ENCODE peak calls at places on chromosome 22, in ten cellular contexts. Q is lower leg skin; G is WTC11; U is left ventricle myocardium inferior; L is heart right ventricle; F is CD8-positive, alpha-beta T cell; O is CD4-positive, alpha-beta T cell; Y is stomach; R is kidney; H is pancreas. D is an unnamed sample.

GRCh38 chr22:35140879-35141745 is 75.2 kb downstream of the ISX start:
- DNase-seq in Q (no peak), G (peak), U (no peak), L (no peak), F (no peak), O (no peak), Y (no peak), R (no peak), H (no peak), D (peak)

GRCh38 chr22:20964090-20964798 is 2.8 kb upstream of the AIFM3 start:
- DNase-seq in Q (no peak), G (no peak), U (no peak), L (no peak), F (no peak), O (no peak), Y (no peak), R (no peak), H (no peak), D (no peak)

GRCh38 chr22:34508797-34509196 is 557.2 kb upstream of the ISX start:
- DNase-seq in Q (no peak), G (no peak), U (no peak), L (no peak), F (no peak), O (no peak), Y (no peak), R (no peak), H (no peak), D (no peak)

GRCh38 chr22:36737776-36738175 is 34.2 kb upstream of the CACNG2 start:
- DNase-seq in Q (peak), G (no peak), U (peak), L (peak), F (no peak), O (no peak), Y (peak), R (no peak), H (no peak), D (no peak)

GRCh38 chr22:17284917-17285316 is 65.7 kb upstream of the ADA2 start:
- DNase-seq in Q (no peak), G (no peak), U (no peak), L (peak), F (no peak), O (no peak), Y (no peak), R (peak), H (no peak), D (no peak)

GRCh38 chr22:40406063-40406890 is 35.9 kb downstream of the SGSM3 start:
- DNase-seq in Q (no peak), G (no peak), U (no peak), L (no peak), F (no peak), O (no peak), Y (no peak), R (no peak), H (no peak), D (no peak)

GRCh38 chr22:40911772-40912171 is 39.4 kb upstream of the RBX1 start:
- DNase-seq in Q (no peak), G (no peak), U (no peak), L (no peak), F (no peak), O (no peak), Y (no peak), R (no peak), H (no peak), D (no peak)

GRCh38 chr22:36197065-36197440 is 4.6 kb downstream of the APOL4 start:
- DNase-seq in Q (no peak), G (peak), U (peak), L (peak), F (no peak), O (no peak), Y (no peak), R (no peak), H (no peak), D (no peak)

GRCh38 chr22:29994941-29995340 is 85.3 kb upstream of the HORMAD2 start:
- DNase-seq in Q (no peak), G (no peak), U (no peak), L (no peak), F (no peak), O (no peak), Y (no peak), R (no peak), H (no peak), D (no peak)

GRCh38 chr22:37535159-37535558 is 15.9 kb upstream of the CARD10 start:
- DNase-seq in Q (no peak), G (no peak), U (no peak), L (no peak), F (no peak), O (no peak), Y (no peak), R (peak), H (no peak), D (no peak)

GRCh38 chr22:24485170-24485569 is 10.0 kb upstream of the UPB1 start:
- DNase-seq in Q (no peak), G (no peak), U (no peak), L (no peak), F (no peak), O (no peak), Y (no peak), R (no peak), H (no peak), D (no peak)

GRCh38 chr22:40323681-40324083 is 22.6 kb upstream of the ADSL start:
- DNase-seq in Q (no peak), G (no peak), U (no peak), L (no peak), F (no peak), O (peak), Y (no peak), R (no peak), H (no peak), D (no peak)

GRCh38 chr22:36147196-36147788 is 13.3 kb downstream of the APOL3 start:
- DNase-seq in Q (no peak), G (no peak), U (no peak), L (no peak), F (no peak), O (no peak), Y (no peak), R (no peak), H (no peak), D (no peak)

GRCh38 chr22:27663812-27664211 is 137.7 kb downstream of the MN1 start:
- DNase-seq in Q (no peak), G (no peak), U (no peak), L (no peak), F (no peak), O (no peak), Y (no peak), R (no peak), H (no peak), D (no peak)

GRCh38 chr22:40310081-40310770 is 36.1 kb upstream of the ADSL start:
- DNase-seq in Q (no peak), G (no peak), U (no peak), L (no peak), F (no peak), O (no peak), Y (no peak), R (no peak), H (no peak), D (no peak)

GRCh38 chr22:19448739-19449421 is 1.4 kb upstream of the C22orf39 start:
- DNase-seq in Q (no peak), G (no peak), U (no peak), L (no peak), F (no peak), O (no peak), Y (no peak), R (no peak), H (no peak), D (peak)

GRCh38 chr22:35150163-35151107 is 84.5 kb downstream of the ISX start:
- DNase-seq in Q (peak), G (peak), U (peak), L (peak), F (peak), O (peak), Y (peak), R (no peak), H (peak), D (peak)

GRCh38 chr22:47300698-47301405 is 538.4 kb downstream of the TBC1D22A start:
- DNase-seq in Q (no peak), G (no peak), U (no peak), L (no peak), F (no peak), O (no peak), Y (peak), R (no peak), H (no peak), D (no peak)

GRCh38 chr22:31150615-31151014 is 9.4 kb upstream of the RNF185 start:
- DNase-seq in Q (no peak), G (no peak), U (no peak), L (no peak), F (no peak), O (no peak), Y (no peak), R (no peak), H (no peak), D (no peak)

GRCh38 chr22:31153357-31153756 is 6.6 kb upstream of the RNF185 start:
- DNase-seq in Q (no peak), G (no peak), U (no peak), L (no peak), F (no peak), O (no peak), Y (no peak), R (no peak), H (no peak), D (no peak)

GRCh38 chr22:31155425-31155824 is 4.6 kb upstream of the RNF185 start:
- DNase-seq in Q (no peak), G (no peak), U (no peak), L (no peak), F (no peak), O (no peak), Y (no peak), R (no peak), H (no peak), D (no peak)

GRCh38 chr22:31151872-31152271 is 8.1 kb upstream of the RNF185 start:
- DNase-seq in Q (no peak), G (no peak), U (no peak), L (no peak), F (no peak), O (no peak), Y (no peak), R (no peak), H (no peak), D (no peak)

GRCh38 chr22:31154975-31155374 is 5.0 kb upstream of the RNF185 start:
- DNase-seq in Q (no peak), G (no peak), U (no peak), L (no peak), F (no peak), O (no peak), Y (no peak), R (no peak), H (no peak), D (no peak)
- TF ChIP-seq CTCF in Q (no peak), G (no peak), U (no peak), L (no peak), F (no peak), O (no peak), Y (no peak), R (no peak), H (no peak), D (no peak)

DNA sequence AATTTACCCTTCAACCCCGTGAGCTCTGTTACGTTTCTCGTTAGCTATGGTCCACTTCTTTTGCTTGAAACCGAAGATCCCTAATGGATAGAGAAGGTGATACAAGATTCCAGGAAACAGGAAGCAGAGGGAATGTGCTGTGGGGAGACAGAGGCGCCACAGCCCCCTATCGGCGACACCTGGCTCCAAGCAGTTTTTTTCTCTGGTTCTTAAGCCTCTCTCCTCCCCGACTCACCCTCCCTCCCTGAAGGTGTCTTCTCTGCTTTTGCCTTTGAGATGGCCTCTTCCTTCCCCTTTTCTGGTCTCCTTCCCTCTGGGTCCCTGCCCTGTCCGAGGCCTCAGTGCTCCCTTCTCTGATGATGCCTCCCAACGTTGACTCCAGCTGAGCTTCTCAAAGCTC is 14.2 kb upstream of the APOBEC3A start:
- DNase-seq in Q (no peak), G (no peak), U (no peak), L (no peak), F (no peak), O (no peak), Y (peak), R (peak), H (no peak), D (no peak)
- TF ChIP-seq CTCF in Q (no peak), G (no peak), U (no peak), L (no peak), F (no peak), O (no peak), Y (no peak), R (no peak), H (no peak), D (no peak)

DNA sequence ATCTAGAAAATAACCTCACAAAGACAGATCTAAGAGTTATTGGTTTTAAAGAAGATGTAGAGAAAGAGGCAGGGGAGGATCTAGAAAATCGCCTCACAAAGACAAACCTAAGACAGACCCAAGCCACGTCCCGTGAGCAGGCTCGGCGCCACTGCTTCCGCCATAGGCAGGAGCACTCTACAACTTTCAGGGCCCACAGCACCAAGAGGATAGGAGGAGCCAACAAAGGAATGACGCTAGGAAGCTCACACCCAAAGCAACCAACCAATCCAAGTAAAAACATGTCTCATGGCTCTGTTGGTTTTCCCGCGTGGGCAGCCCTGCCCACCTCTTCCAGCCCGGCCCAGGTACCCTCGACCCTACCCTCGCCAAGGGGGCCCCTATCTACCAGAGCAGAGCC is 4167.4 kb upstream of the OR11H1 start:
- DNase-seq in Q (no peak), G (no peak), U (no peak), L (no peak), F (no peak), O (no peak), Y (no peak), R (no peak), H (no peak), D (no peak)
- TF ChIP-seq CTCF in Q (no peak), G (no peak), U (no peak), L (no peak), F (no peak), O (no peak), Y (no peak), R (no peak), H (no peak), D (no peak)

DNA sequence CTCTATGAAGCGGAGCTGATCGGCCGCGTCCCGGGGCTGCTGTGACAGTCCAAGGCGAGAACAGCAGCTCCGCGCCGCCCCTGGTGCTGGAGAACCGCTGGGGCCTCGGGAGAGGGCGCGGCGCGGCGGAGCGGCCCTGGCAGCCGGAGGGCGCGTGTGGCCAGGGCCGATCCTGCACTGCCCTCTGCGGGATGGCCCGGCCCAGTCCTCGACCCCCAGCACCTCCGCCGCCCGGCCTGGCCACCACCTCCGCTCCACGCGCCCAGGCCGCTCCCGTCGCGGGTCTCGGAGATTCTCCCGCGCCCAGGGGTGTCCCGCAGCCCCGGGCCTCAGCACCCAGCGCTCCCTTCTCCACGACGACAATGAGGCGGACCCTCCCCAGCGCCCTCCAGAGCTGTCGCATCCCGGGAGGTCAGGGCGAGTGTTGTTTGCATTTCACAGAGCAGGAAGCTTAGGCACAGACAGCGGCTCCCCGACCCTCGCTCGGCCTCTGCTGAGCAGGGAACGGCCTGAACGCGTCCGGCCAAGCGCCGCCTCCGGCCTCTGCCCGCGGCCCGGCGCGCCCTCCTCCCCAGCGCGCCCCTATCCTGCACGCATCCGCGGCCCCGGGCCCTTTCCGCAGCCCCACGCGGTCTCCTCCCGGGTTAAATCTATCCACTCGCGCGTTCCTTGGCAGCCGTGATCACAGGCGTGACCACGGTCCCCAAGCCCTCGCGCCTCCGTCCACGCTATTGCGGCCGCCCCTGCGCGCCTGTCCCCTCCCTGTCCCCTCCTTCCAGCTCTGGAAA is 109.7 kb downstream of the WNT7B start:
- DNase-seq in Q (no peak), G (peak), U (no peak), L (no peak), F (no peak), O (no peak), Y (peak), R (peak), H (no peak), D (peak)
- TF ChIP-seq CTCF in Q (no peak), G (no peak), U (peak), L (no peak), F (no peak), O (no peak), Y (no peak), R (peak), H (no peak), D (peak)

GRCh38 chr22:23403152-23403719 is 176.9 kb downstream of the IGLL1 start:
- DNase-seq in Q (no peak), G (no peak), U (no peak), L (no peak), F (no peak), O (no peak), Y (no peak), R (peak), H (no peak), D (no peak)

GRCh38 chr22:23401111-23401909 is 178.8 kb downstream of the IGLL1 start:
- DNase-seq in Q (no peak), G (peak), U (no peak), L (no peak), F (no peak), O (no peak), Y (no peak), R (peak), H (no peak), D (no peak)

GRCh38 chr22:23400286-23400981 is 179.7 kb downstream of the IGLL1 start:
- DNase-seq in Q (no peak), G (peak), U (no peak), L (no peak), F (no peak), O (no peak), Y (no peak), R (peak), H (no peak), D (no peak)

GRCh38 chr22:23402275-23403151 is 177.6 kb downstream of the IGLL1 start:
- DNase-seq in Q (no peak), G (peak), U (no peak), L (peak), F (peak), O (peak), Y (peak), R (peak), H (peak), D (peak)

DNA sequence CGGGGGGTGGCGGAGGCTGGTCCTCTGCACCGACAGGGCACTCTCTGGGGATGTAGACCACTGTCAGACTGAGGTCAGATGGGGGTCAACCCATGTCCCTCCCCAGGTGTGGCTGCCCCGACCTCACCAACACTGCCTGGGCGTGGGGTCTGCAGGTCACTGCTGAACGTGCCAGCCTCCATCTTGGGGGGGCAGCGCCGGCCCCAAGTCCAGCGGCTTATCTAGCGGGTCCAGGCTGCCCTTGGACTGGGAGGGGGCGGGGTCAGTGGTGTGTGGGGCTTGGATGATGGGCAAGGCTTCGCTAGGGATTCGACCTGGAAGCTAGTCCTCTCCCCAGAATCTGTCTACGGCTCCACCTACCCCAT is 178.2 kb downstream of the IGLL1 start:
- DNase-seq in Q (no peak), G (no peak), U (no peak), L (no peak), F (no peak), O (no peak), Y (no peak), R (peak), H (no peak), D (no peak)
- TF ChIP-seq CTCF in Q (no peak), G (no peak), U (no peak), L (no peak), F (no peak), O (no peak), Y (no peak), R (no peak), H (no peak), D (no peak)

DNA sequence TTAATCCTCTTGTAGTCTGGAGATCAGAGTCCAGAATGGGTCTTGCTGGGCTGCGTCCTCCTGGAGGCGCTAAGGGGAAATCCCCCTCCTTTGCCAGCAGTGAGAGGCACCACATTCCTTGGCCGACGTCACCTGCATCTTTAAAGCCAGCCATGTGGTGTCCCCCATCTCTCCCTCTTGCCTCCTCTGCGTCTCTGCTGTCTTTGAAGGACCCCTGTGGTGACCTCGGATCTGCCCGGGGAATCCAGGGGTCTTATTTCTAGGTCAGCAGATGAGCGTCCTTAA is 27.2 kb upstream of the PARVB start:
- DNase-seq in Q (no peak), G (peak), U (no peak), L (no peak), F (no peak), O (no peak), Y (no peak), R (no peak), H (no peak), D (no peak)
- TF ChIP-seq CTCF in Q (no peak), G (no peak), U (no peak), L (no peak), F (no peak), O (no peak), Y (no peak), R (no peak), H (no peak), D (no peak)

GRCh38 chr22:42324566-42324965 is 54.1 kb upstream of the TCF20 start:
- DNase-seq in Q (no peak), G (no peak), U (no peak), L (no peak), F (no peak), O (no peak), Y (no peak), R (no peak), H (no peak), D (no peak)
- TF ChIP-seq CTCF in Q (no peak), G (no peak), U (no peak), L (no peak), F (no peak), O (no peak), Y (no peak), R (no peak), H (no peak), D (no peak)

GRCh38 chr22:50400406-50400805 is 57.3 kb downstream of the PPP6R2 start:
- DNase-seq in Q (no peak), G (no peak), U (no peak), L (no peak), F (no peak), O (no peak), Y (no peak), R (no peak), H (no peak), D (no peak)

GRCh38 chr22:50398698-50399648 is 55.8 kb downstream of the PPP6R2 start:
- DNase-seq in Q (no peak), G (no peak), U (no peak), L (no peak), F (no peak), O (no peak), Y (peak), R (no peak), H (peak), D (no peak)

GRCh38 chr22:50401907-50402306 is 58.8 kb downstream of the PPP6R2 start:
- DNase-seq in Q (no peak), G (no peak), U (no peak), L (no peak), F (no peak), O (no peak), Y (no peak), R (no peak), H (no peak), D (no peak)

GRCh38 chr22:50400931-50401330 is 57.8 kb downstream of the PPP6R2 start:
- DNase-seq in Q (no peak), G (no peak), U (no peak), L (no peak), F (no peak), O (no peak), Y (no peak), R (no peak), H (no peak), D (no peak)

DNA sequence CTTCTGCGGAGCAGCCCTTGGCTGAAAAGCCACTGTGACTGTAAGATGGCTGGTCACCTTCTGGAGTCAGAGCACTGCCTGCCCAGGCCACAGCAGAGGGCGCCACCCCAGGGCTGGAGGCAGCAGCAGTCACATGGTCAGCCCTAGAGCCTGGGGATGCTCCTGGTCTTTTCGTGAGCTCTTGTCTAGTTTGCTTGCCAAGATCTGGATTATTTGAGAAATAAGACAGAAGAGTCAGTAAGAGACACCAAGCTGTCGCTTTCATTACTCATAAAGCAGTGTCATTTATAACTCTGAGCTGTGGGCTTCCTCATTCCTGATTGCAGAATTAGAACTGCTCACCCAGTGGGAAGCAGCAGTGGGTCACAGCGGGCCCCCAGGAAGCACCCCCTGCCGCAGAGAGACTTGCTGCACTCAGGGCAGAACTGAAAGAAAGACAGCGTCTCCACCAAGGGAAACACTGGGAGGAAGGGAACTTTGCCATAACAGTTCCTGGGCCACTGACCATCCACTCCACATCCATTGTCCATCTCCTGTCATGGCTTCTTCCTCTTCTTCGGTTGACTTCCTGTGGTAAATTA is 56.7 kb downstream of the PPP6R2 start:
- DNase-seq in Q (no peak), G (peak), U (no peak), L (peak), F (peak), O (peak), Y (peak), R (no peak), H (no peak), D (peak)
- TF ChIP-seq CTCF in Q (no peak), G (no peak), U (no peak), L (peak), F (no peak), O (no peak), Y (no peak), R (no peak), H (no peak), D (peak)

D was measured in GM13976.